ENCODE peak calls at places on chromosomes 3 and 15, in four cellular contexts. M is thyroid gland, S is lung, E is fibroblast of lung. F is an unnamed sample.

GRCh38 chr3:10515884-10516495 is 10.6 kb upstream of the ATP2B2 start:
- DNase-seq in M (no peak), S (no peak), E (no peak), F (no peak)

GRCh38 chr3:71414189-71414924 is 169.2 kb downstream of the FOXP1 start:
- DNase-seq in M (no peak), S (no peak), E (no peak), F (no peak)

GRCh38 chr3:149490260-149490971 is 15.9 kb downstream of the TM4SF4 start:
- DNase-seq in M (no peak), S (no peak), E (no peak), F (no peak)

GRCh38 chr15:61992518-61992917 is 67.7 kb downstream of the VPS13C start:
- DNase-seq in M (no peak), S (no peak), E (no peak), F (no peak)

GRCh38 chr15:73928241-73928579 is 1.9 kb downstream of the LOXL1 start:
- DNase-seq in M (peak), S (no peak), E (no peak), F (no peak)

GRCh38 chr15:77869021-77869895 is 208.3 kb downstream of the TBC1D2B start:
- DNase-seq in M (no peak), S (no peak), E (peak), F (peak)

GRCh38 chr3:34102290-34102689 is 303.9 kb downstream of the PDCD6IP start:
- DNase-seq in M (no peak), S (no peak), E (no peak), F (no peak)

GRCh38 chr3:125129512-125129962 is 73.7 kb upstream of the HEG1 start:
- DNase-seq in M (peak), S (peak), E (peak), F (peak)

GRCh38 chr15:96066852-96067490 is 263.5 kb upstream of the NR2F2 start:
- DNase-seq in M (no peak), S (no peak), E (peak), F (no peak)

GRCh38 chr3:46406786-46407611 is at the start of the genes CCR5AS and CCRL2:
- DNase-seq in M (peak), S (peak), E (peak), F (peak)

GRCh38 chr3:142223282-142223681 is 2.1 kb downstream of the GK5 start:
- DNase-seq in M (no peak), S (no peak), E (no peak), F (no peak)

GRCh38 chr3:186950402-186951093 is 20.2 kb downstream of the ST6GAL1 start:
- DNase-seq in M (no peak), S (no peak), E (no peak), F (no peak)

GRCh38 chr3:5298453-5298852 is 110.9 kb downstream of the EDEM1 start:
- DNase-seq in M (no peak), S (no peak), E (no peak), F (no peak)

GRCh38 chr15:68055224-68055705 is 1.1 kb downstream of the PIAS1 start:
- DNase-seq in M (peak), S (no peak), E (peak), F (peak)

GRCh38 chr3:127970966-127971592 is 56.0 kb downstream of the KBTBD12 start:
- DNase-seq in M (peak), S (no peak), E (peak), F (peak)

GRCh38 chr15:25089577-25089976 is 134.8 kb downstream of the SNRPN start:
- DNase-seq in M (no peak), S (no peak), E (no peak), F (no peak)

GRCh38 chr3:51389423-51390183 is 1.5 kb upstream of the RBM15B start:
- DNase-seq in M (peak), S (peak), E (peak), F (peak)

GRCh38 chr3:179788996-179789395 is 136.2 kb downstream of the USP13 start:
- DNase-seq in M (no peak), S (no peak), E (no peak), F (no peak)

GRCh38 chr3:126954141-126954845 is 28.6 kb upstream of the PLXNA1 start:
- DNase-seq in M (no peak), S (no peak), E (no peak), F (no peak)

GRCh38 chr3:100880845-100881244 is 112.4 kb downstream of the ABI3BP start:
- DNase-seq in M (no peak), S (no peak), E (peak), F (no peak)

GRCh38 chr3:11238880-11239279 is 33.3 kb upstream of the ATG7 start:
- DNase-seq in M (no peak), S (no peak), E (peak), F (peak)

GRCh38 chr3:57029383-57029782 is 31.1 kb upstream of the SPATA12 start:
- DNase-seq in M (no peak), S (no peak), E (no peak), F (no peak)

GRCh38 chr3:156641261-156641975 is 33.0 kb upstream of the TIPARP start:
- DNase-seq in M (no peak), S (no peak), E (no peak), F (no peak)

GRCh38 chr15:40454904-40455391 is 14.2 kb downstream of the BAHD1 start:
- DNase-seq in M (no peak), S (no peak), E (peak), F (peak)
- H3K4me3 ChIP-seq in M (no peak), S (no peak), E (no peak), F (no peak)

GRCh38 chr15:42156266-42156922 is at the start of gene PLA2G4F:
- DNase-seq in M (peak), S (peak), E (no peak), F (no peak)
- TF ChIP-seq CTCF in M (no peak), S (no peak), E (no peak), F (no peak)

GRCh38 chr3:45306406-45307008 is 80.4 kb upstream of the TMEM158 start:
- DNase-seq in M (no peak), S (no peak), E (no peak), F (no peak)

GRCh38 chr3:45302470-45302869 is 76.4 kb upstream of the TMEM158 start:
- DNase-seq in M (no peak), S (no peak), E (no peak), F (no peak)
- H3K4me3 ChIP-seq in M (no peak), S (no peak), E (no peak), F (no peak)

GRCh38 chr3:61956236-61956635 is 394.9 kb downstream of the PTPRG start:
- DNase-seq in M (no peak), S (no peak), E (peak), F (peak)
- TF ChIP-seq CTCF in M (no peak), S (no peak), E (no peak), F (no peak)

GRCh38 chr15:32735948-32736347 is 18.1 kb downstream of the GREM1 start:
- DNase-seq in M (no peak), S (no peak), E (no peak), F (no peak)

GRCh38 chr15:32730677-32731654 is 13.2 kb downstream of the GREM1 start:
- DNase-seq in M (peak), S (peak), E (peak), F (peak)

GRCh38 chr15:32736351-32737061 is 18.7 kb downstream of the GREM1 start:
- DNase-seq in M (no peak), S (no peak), E (no peak), F (no peak)

GRCh38 chr15:32732574-32733157 is 14.9 kb downstream of the GREM1 start:
- DNase-seq in M (no peak), S (no peak), E (no peak), F (no peak)

DNA sequence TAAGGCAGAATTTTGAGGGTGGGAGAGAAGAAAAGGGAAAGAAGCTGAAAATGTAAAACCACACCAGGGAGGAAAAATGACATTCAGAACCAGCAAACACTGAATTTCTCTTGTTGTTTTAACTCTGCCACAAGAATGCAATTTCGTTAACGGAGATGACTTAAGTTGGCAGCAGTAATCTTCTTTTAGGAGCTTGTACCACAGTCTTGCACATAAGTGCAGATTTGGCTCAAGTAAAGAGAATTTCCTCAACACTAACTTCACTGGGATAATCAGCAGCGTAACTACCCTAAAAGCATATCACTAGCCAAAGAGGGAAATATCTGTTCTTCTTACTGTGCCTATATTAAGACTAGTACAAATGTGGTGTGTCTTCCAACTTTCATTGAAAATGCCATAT is 15.5 kb downstream of the GREM1 start:
- DNase-seq in M (no peak), S (no peak), E (peak), F (no peak)
- H3K4me3 ChIP-seq in M (no peak), S (no peak), E (no peak), F (no peak)

DNA sequence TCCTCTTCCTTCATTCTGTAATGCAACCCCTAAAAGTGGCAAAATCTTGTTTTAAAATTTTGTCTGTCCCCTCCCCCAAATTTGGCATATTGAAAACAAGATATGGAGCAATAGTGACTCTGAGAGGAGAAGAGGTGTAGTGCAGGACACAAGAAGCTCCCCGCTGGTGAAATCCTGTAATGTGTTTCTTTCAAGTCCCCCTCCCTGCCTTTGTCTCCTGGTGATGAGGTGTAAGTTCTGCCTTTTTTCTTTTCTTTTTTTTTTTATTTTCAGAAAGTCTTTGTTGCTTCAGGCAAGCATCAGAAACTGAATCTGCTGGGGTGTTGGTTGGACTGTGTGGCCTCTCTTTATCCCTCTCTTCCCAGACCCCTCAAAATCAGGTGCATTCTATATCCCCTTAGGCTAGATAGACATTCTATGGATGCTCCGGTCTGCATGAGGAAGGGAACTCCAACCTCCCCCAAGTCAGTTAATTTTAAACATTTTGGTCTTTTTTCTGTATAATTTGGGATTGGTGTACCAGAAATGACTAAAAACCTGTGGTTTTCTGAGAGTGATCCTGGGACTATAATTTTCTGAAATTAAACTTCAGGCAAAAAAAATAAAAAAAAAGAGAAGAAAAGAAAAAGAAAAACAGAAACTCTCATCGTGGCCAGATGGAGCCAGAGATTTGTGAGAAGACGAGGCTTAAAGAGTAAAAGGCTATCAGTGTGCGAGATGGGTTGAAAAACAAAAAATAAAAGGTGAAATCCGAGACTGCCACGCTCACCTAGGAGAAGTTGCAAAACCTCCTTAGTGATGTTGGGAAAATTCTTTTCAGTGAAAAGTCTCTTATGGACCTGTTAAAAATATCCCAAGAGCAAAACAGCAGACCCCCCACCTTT is 21.4 kb downstream of the ACKR2 start:
- DNase-seq in M (peak), S (no peak), E (peak), F (peak)
- TF ChIP-seq CTCF in M (peak), S (no peak), E (peak), F (peak)

DNA sequence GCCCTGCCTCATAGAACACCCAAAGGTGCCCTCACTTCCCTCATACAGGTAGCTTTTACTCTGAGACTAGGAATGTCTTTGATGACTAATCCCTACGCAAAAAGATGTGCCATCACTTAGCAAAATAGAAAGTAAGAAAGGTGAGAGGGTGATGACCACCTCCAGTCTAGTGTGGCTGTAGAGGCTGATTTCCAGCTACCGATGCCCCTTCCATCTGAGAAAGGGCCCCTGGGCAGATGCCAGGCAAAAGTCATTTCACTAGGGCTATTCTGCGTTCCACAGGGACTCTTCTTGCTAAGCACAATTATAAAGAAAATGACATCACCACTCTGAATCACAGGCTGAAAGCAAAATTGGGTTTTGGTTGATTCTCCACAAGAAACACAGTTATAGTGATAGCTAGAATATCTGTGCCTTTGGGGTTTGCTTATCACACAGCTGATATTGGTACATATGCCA is 77.4 kb downstream of the RBPMS2 start:
- DNase-seq in M (peak), S (no peak), E (peak), F (no peak)
- H3K4me3 ChIP-seq in M (no peak), S (no peak), E (no peak), F (no peak)

GRCh38 chr15:70585707-70586034 is 177.7 kb downstream of the UACA start:
- DNase-seq in M (no peak), S (no peak), E (no peak), F (no peak)

GRCh38 chr15:70586241-70586640 is 177.1 kb downstream of the UACA start:
- DNase-seq in M (no peak), S (no peak), E (no peak), F (no peak)

GRCh38 chr15:70584441-70584837 is 178.9 kb downstream of the UACA start:
- DNase-seq in M (no peak), S (no peak), E (no peak), F (no peak)

GRCh38 chr15:70582143-70582945 is 181.0 kb downstream of the UACA start:
- DNase-seq in M (no peak), S (no peak), E (peak), F (no peak)

DNA sequence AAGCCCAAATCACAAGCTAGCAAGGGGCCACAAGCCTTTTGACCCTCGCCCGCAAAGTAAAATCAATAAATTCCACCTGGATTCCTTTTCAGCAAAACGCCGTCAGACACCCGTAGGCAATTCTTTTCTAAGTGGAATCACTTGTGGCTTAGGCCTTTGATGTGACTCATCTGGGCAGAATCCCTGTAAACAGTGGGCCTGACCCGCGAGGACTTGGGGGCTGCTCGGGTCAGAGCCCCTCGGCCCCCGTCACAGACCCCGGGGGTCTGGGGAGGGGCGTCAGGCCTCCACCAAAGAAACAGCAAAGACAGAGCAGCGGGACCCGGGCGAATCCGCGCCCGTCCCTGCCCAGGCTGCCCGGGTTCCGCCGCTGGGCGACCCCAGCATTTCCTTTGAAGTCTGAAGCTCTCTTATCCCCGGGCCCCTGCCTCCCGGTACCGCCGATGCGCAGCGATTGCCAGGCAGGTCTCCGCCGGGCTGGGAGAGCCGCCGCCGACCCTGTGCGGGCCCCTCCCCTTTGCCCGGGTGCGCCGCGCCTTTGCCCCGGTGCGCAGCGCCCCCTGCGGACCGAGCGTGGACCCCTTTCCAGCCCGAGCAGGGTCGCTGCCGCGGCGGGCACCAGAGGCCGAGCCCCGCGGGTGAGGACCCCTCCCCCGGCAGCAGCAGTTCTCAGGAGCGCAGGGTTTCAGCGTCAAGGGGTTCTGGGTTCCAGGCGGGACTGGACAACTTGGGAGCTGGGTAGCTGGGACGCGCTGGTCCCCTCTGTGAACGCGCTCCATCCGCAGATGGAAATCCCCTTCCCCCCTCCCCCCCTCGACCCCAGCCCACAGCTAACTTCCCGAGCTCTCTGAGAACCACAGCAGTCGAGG is 178.3 kb downstream of the UACA start:
- DNase-seq in M (peak), S (no peak), E (peak), F (no peak)
- TF ChIP-seq CTCF in M (no peak), S (no peak), E (peak), F (peak)

GRCh38 chr3:25592510-25592968 is 72.2 kb downstream of the TOP2B start:
- DNase-seq in M (peak), S (peak), E (peak), F (peak)
- H3K4me3 ChIP-seq in M (no peak), S (no peak), E (no peak), F (no peak)

DNA sequence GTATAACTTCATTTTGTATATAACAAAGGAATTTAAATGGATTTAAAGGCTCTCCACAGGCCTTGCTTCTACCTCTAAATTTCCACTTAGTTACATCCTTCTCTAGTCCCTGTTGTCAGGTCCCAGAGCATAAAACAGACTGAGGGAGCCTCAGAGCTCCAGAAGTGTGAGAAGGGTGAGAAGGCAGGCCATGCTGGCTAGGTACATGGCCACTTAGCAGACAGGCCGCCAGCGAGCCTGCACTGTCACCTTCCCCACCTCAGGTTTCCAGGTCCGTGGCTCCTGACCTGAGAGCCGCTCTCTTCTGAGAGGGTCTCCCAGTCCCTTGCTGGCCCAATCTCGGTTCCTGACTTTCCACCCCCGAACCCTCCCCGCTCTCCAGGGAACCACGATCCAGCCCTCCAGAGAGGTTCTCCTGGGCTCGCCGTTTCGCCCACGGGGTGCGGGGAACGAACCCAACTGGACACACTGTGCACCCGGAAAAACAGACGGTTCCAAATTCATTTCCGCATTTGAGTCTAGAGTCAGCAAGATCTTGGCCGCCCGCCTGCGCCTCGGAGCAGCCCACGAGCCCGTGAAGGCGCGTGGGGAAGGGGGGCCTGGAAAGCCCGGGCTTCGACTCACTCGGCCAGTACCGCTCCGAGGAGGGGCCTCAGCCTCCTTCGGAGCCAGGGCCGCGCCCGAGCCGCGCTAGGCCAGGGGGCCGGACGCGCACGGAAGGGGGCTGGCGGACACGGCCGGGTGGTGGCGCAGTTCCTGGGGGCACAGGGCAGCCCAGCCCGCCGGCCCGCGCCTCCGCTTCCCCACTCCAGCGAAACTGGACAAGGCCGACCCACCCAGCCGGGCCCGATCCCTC is 16.7 kb upstream of the SOX2 start:
- DNase-seq in M (peak), S (peak), E (peak), F (no peak)
- TF ChIP-seq CTCF in M (no peak), S (no peak), E (no peak), F (no peak)